ENCODE peak calls at places on chromosomes 5 and 9, in five cellular contexts. G, E, O, P and U are unnamed samples.

GRCh38 chr5:95879661-95880060 is 57.1 kb upstream of the GLRX start:
- DNase-seq in G (no peak), E (no peak), O (no peak), P (no peak), U (no peak)

GRCh38 chr9:83962165-83962564 is 17.9 kb downstream of the HNRNPK start:
- DNase-seq in G (no peak), E (no peak), O (no peak), P (peak; percentile 23), U (no peak)

GRCh38 chr5:132134384-132134783 is 60.8 kb downstream of the CSF2 start:
- DNase-seq in G (no peak), E (no peak), O (peak; percentile 20), P (peak; percentile 30), U (no peak)

GRCh38 chr9:110452227-110452801 is 114.7 kb upstream of the TXNDC8 start:
- DNase-seq in G (no peak), E (no peak), O (peak; percentile 43), P (peak; percentile 15), U (no peak)

GRCh38 chr5:33258553-33258952 is 182.2 kb upstream of the TARS1 start:
- DNase-seq in G (no peak), E (no peak), O (no peak), P (peak; percentile 43), U (no peak)

GRCh38 chr9:70902171-70902570 is 219.2 kb downstream of the TRPM3 start:
- DNase-seq in G (no peak), E (no peak), O (no peak), P (peak; percentile 18), U (no peak)

GRCh38 chr5:126681970-126682369 is 81.2 kb downstream of the PHAX start:
- DNase-seq in G (peak; percentile 60), E (no peak), O (no peak), P (no peak), U (peak; percentile 21)

GRCh38 chr9:5587024-5587423 is 41.9 kb upstream of the RIC1 start:
- DNase-seq in G (no peak), E (no peak), O (peak; percentile 86), P (peak; percentile 95), U (no peak)

GRCh38 chr5:167819406-167819805 is 472.0 kb upstream of the WWC1 start:
- DNase-seq in G (no peak), E (no peak), O (no peak), P (no peak), U (no peak)

GRCh38 chr9:92328225-92328624 is 2.5 kb downstream of the CENPP start:
- DNase-seq in G (no peak), E (no peak), O (peak; percentile 83), P (peak; percentile 78), U (peak; percentile 32)

GRCh38 chr5:119387900-119388618 is 32.2 kb downstream of the TNFAIP8 start:
- DNase-seq in G (no peak), E (no peak), O (no peak), P (no peak), U (no peak)

GRCh38 chr5:176446884-176447537 is 1.2 kb upstream of the FAF2 start:
- DNase-seq in G (no peak), E (no peak), O (no peak), P (no peak), U (peak; percentile 14)

GRCh38 chr9:12722131-12722530 is 28.9 kb downstream of the TYRP1 start:
- DNase-seq in G (no peak), E (no peak), O (no peak), P (no peak), U (no peak)

GRCh38 chr5:73640861-73641320 is 14.9 kb downstream of the ARHGEF28 start:
- DNase-seq in G (no peak), E (no peak), O (peak; percentile 52), P (peak; percentile 33), U (no peak)

GRCh38 chr5:77851229-77852067 is 75.3 kb upstream of the TBCA start:
- DNase-seq in G (no peak), E (no peak), O (peak; percentile 53), P (peak; percentile 14), U (peak; percentile 41)
- H3K27me3 ChIP-seq in G (no peaks in the 10 kb centered on the region), E (no peaks in the 10 kb centered on the region), O (no peaks in the 10 kb centered on the region), P (peaks cover 6% of the 10 kb centered on the region), U (no peaks in the 10 kb centered on the region)

GRCh38 chr5:891117-891836 is 1.3 kb downstream of the BRD9 start:
- DNase-seq in G (no peak), E (no peak), O (no peak), P (no peak), U (peak; percentile 35)
- H3K4me3 ChIP-seq in G (peak overlapping the region; percentile 87), E (peak overlapping the region; percentile 70), O (peak overlapping the region; percentile 87), P (peak overlapping the region; percentile 100), U (peak overlapping the region; percentile 96)

GRCh38 chr5:174727794-174728662 is 3.6 kb downstream of the MSX2 start:
- DNase-seq in G (no peak), E (no peak), O (no peak), P (no peak), U (no peak)

GRCh38 chr5:174731214-174732039 is 7.0 kb downstream of the MSX2 start:
- DNase-seq in G (no peak), E (no peak), O (no peak), P (no peak), U (no peak)

GRCh38 chr5:174725991-174726601 is 1.7 kb downstream of the MSX2 start:
- DNase-seq in G (no peak), E (no peak), O (no peak), P (no peak), U (no peak)

GRCh38 chr5:174726916-174727793 is 2.8 kb downstream of the MSX2 start:
- DNase-seq in G (no peak), E (no peak), O (no peak), P (no peak), U (no peak)

DNA sequence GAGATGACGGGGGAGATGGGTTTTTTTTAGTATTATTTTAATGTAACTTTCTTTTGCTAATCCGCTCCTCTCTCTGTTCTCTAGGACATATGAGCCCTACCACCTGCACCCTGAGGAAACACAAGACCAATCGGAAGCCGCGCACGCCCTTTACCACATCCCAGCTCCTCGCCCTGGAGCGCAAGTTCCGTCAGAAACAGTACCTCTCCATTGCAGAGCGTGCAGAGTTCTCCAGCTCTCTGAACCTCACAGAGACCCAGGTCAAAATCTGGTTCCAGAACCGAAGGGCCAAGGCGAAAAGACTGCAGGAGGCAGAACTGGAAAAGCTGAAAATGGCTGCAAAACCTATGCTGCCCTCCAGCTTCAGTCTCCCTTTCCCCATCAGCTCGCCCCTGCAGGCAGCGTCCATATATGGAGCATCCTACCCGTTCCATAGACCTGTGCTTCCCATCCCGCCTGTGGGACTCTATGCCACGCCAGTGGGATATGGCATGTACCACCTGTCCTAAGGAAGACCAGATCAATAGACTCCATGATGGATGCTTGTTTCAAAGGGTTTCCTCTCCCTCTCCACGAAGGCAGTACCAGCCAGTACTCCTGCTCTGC is 4.8 kb downstream of the MSX2 start:
- DNase-seq in G (no peak), E (no peak), O (no peak), P (no peak), U (no peak)
- H3K27me3 ChIP-seq in G (peaks cover 22% of the 10 kb centered on the region), E (no peaks in the 10 kb centered on the region), O (peaks cover 16% of the 10 kb centered on the region), P (peaks cover 18% of the 10 kb centered on the region), U (no peaks in the 10 kb centered on the region)

DNA sequence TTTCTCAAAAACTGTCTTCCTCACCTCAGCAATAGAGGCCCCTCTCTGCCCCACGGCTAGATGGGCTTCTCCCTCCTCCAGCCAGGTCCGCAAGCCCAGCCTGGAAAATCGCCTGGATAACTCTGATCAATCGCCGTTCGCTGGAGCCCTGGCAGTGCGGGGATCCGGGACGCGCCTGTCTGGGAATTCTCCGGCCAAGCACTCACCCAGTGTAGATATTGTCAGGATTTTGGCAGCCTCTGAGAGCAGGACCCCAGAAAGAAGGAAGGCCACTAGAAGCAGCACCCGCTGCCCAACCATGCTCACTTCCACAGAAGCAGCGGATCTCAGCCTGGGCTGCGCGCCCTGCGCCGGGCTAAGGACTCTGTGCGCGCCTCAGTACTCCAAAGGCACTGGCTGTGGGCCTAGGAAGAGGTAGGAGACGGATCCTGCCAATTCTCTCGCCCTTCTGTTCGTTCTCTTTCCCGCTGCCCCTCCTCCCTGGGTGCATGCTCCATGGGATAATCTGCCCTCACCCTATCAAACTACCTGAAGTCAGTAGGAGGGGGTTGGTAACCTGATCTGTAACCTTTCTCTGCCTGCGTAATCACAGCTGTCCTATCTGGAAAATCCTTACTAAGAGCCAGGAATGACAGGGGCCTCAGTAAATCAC is at the start of gene UGT3A1:
- DNase-seq in G (peak; percentile 65), E (no peak), O (no peak), P (no peak), U (no peak)
- H3K4me3 ChIP-seq in G (peak within 1 kb of the TSS; percentile 70), E (no peak within 1 kb of the TSS), O (no peak within 1 kb of the TSS), P (no peak within 1 kb of the TSS), U (no peak within 1 kb of the TSS)

GRCh38 chr9:21252727-21253547 is 13.1 kb upstream of the IFNA14 start:
- DNase-seq in G (peak; percentile 59), E (no peak), O (peak; percentile 33), P (peak; percentile 14), U (no peak)

GRCh38 chr9:21255538-21256212 is 15.9 kb upstream of the IFNA14 start:
- DNase-seq in G (no peak), E (no peak), O (no peak), P (no peak), U (no peak)

GRCh38 chr9:21251162-21251561 is 11.4 kb upstream of the IFNA14 start:
- DNase-seq in G (no peak), E (no peak), O (no peak), P (no peak), U (no peak)

GRCh38 chr9:21251638-21252037 is 11.8 kb upstream of the IFNA14 start:
- DNase-seq in G (no peak), E (no peak), O (no peak), P (no peak), U (no peak)
- H3K27me3 ChIP-seq in G (no peaks in the 10 kb centered on the region), E (no peaks in the 10 kb centered on the region), O (peaks cover 17% of the 10 kb centered on the region), P (peaks cover 17% of the 10 kb centered on the region), U (no peaks in the 10 kb centered on the region)

DNA sequence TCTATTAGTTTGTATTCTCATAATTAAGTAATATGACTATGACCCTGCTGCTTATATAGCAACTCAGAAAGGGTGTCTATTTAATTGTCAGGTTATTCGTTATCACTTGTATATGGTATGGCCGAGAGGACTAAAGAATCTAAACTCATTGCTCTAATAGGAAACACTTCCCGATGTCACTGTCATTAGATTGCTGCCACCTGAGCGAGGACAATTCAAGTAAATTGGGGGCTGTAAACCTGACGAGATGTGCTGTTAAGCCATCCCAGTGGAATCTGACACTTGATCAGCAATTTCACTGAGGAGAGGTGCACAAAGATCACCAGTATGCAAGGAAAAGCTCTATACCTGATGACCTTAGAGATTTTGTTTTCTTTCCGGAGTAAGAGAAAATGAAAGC is 1319.3 kb downstream of the MAT2B start:
- DNase-seq in G (no peak), E (no peak), O (no peak), P (no peak), U (no peak)
- H3K4me3 ChIP-seq in G (no peak overlapping the region), E (no peak overlapping the region), O (no peak overlapping the region), P (no peak overlapping the region), U (no peak overlapping the region)

DNA sequence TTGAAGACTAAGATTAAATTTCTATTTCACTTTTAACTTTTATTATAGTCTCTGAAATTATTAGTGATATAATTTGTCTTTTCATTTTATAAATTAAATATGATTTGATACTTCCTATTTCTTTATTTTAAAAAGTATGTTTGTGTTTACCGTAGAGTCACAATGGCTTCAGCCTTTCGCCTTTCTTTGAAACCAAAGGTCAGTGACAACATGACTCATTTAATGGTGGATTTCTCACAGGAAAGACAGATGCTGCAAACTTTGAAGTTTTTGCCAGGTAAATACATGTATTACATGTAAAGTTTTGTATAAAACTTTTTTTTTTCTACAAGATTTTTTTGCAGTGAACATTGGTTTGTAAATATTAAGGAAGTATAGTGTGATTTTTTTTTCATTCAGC is 36.4 kb downstream of the FSD1L start:
- DNase-seq in G (no peak), E (no peak), O (no peak), P (no peak), U (no peak)
- H3K27me3 ChIP-seq in G (no peaks in the 10 kb centered on the region), E (no peaks in the 10 kb centered on the region), O (no peaks in the 10 kb centered on the region), P (no peaks in the 10 kb centered on the region), U (no peaks in the 10 kb centered on the region)